ENCODE peak calls at places on chromosome 18, in nine cellular contexts. One of them, this sample, is unnamed.

GRCh38 chr18:78659748-78660147 is 319.9 kb upstream of the SALL3 start:
- DNase-seq in breast epithelium: no peak
- DNase-seq in A549: no peak
- DNase-seq in thyroid gland: peak
- DNase-seq in IMR-90: no peak
- DNase-seq in transverse colon: no peak
- DNase-seq in spleen: no peak
- DNase-seq in Peyer's patch: no peak
- DNase-seq in HCT116: no peak
- DNase-seq in this sample: peak

GRCh38 chr18:6431659-6432318 is 17.1 kb upstream of the L3MBTL4 start:
- DNase-seq in breast epithelium: no peak
- DNase-seq in A549: no peak
- DNase-seq in thyroid gland: no peak
- DNase-seq in IMR-90: no peak
- DNase-seq in transverse colon: no peak
- DNase-seq in spleen: no peak
- DNase-seq in Peyer's patch: no peak
- DNase-seq in HCT116: no peak
- DNase-seq in this sample: no peak

GRCh38 chr18:12702221-12703095 is at the start of the genes CEP76 and PSMG2:
- DNase-seq in breast epithelium: peak
- DNase-seq in A549: peak
- DNase-seq in thyroid gland: peak
- DNase-seq in IMR-90: peak
- DNase-seq in transverse colon: peak
- DNase-seq in spleen: peak
- DNase-seq in Peyer's patch: peak
- DNase-seq in HCT116: peak
- DNase-seq in this sample: peak

GRCh38 chr18:2914844-2915243 is 68.0 kb downstream of the EMILIN2 start:
- DNase-seq in breast epithelium: peak
- DNase-seq in A549: no peak
- DNase-seq in thyroid gland: no peak
- DNase-seq in IMR-90: peak
- DNase-seq in transverse colon: no peak
- DNase-seq in spleen: no peak
- DNase-seq in Peyer's patch: no peak
- DNase-seq in HCT116: no peak
- DNase-seq in this sample: no peak

GRCh38 chr18:42287047-42287446 is 332.0 kb downstream of the PIK3C3 start:
- DNase-seq in breast epithelium: no peak
- DNase-seq in A549: no peak
- DNase-seq in thyroid gland: no peak
- DNase-seq in IMR-90: no peak
- DNase-seq in transverse colon: no peak
- DNase-seq in spleen: no peak
- DNase-seq in Peyer's patch: no peak
- DNase-seq in HCT116: no peak
- DNase-seq in this sample: no peak

GRCh38 chr18:49966090-49966489 is 152.8 kb upstream of the ACAA2 start:
- DNase-seq in breast epithelium: no peak
- DNase-seq in A549: no peak
- DNase-seq in thyroid gland: no peak
- DNase-seq in IMR-90: no peak
- DNase-seq in transverse colon: no peak
- DNase-seq in spleen: no peak
- DNase-seq in Peyer's patch: no peak
- DNase-seq in HCT116: peak
- DNase-seq in this sample: no peak

GRCh38 chr18:73663581-73663980 is 484.1 kb downstream of the FBXO15 start:
- DNase-seq in breast epithelium: no peak
- DNase-seq in A549: no peak
- DNase-seq in thyroid gland: no peak
- DNase-seq in IMR-90: no peak
- DNase-seq in transverse colon: no peak
- DNase-seq in spleen: no peak
- DNase-seq in Peyer's patch: no peak
- DNase-seq in HCT116: no peak
- DNase-seq in this sample: no peak

GRCh38 chr18:3448845-3449701 is 899 bp upstream of the TGIF1 start:
- DNase-seq in breast epithelium: peak
- DNase-seq in A549: peak
- DNase-seq in thyroid gland: peak
- DNase-seq in IMR-90: peak
- DNase-seq in transverse colon: peak
- DNase-seq in spleen: peak
- DNase-seq in Peyer's patch: peak
- DNase-seq in HCT116: peak
- DNase-seq in this sample: peak

GRCh38 chr18:47953471-47953931 is 23.0 kb upstream of the SMAD2 start:
- DNase-seq in breast epithelium: no peak
- DNase-seq in A549: no peak
- DNase-seq in thyroid gland: peak
- DNase-seq in IMR-90: no peak
- DNase-seq in transverse colon: peak
- DNase-seq in spleen: no peak
- DNase-seq in Peyer's patch: peak
- DNase-seq in HCT116: no peak
- DNase-seq in this sample: peak

DNA sequence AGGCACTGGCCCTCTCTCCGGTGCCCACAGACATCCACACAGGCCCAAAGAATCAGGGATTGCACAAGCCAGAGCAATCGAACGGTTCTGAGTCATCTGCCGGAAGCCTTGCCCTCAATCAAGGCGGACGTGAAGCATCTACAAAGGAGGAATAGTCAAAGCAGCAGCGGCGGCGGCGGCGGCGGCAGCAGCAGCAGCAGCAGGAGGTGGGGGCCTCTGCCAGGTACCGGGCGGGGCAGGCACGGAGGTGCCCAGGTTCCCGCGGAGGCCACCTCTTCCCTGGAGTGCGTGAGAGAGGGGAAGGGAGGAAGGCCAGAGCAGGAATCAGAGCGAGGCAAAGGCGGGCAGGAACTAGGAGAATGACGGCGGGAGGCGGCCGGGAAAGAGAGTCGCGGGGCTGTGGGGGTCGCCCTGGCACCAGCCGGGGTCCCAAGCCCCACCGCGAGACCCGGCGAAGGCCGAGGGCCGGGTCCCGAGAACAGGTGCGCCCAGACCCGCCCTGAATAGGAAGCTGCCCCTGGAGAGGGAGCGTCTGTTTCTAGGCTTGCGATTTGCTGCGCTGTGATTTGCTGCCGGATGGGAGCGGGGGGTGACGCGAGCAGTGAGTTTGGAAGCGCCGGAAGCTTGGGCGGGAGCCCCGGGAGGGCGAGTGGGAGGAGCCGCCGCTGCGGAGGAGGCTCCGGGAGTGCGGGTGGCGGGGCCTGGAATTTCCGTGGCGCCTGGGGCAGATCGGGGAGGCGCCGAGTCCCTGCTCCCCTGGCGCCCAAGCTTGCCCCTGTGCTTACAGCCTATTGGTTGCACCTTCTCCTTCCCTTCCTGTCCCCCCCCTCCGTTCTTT is at the start of gene SERPINB8:
- DNase-seq in breast epithelium: peak
- DNase-seq in A549: peak
- DNase-seq in thyroid gland: peak
- DNase-seq in IMR-90: peak
- DNase-seq in transverse colon: peak
- DNase-seq in spleen: peak
- DNase-seq in Peyer's patch: peak
- DNase-seq in HCT116: peak
- DNase-seq in this sample: peak
- TF ChIP-seq POLR2A in breast epithelium: peak
- TF ChIP-seq POLR2A in A549: peak
- TF ChIP-seq POLR2A in thyroid gland: peak
- TF ChIP-seq POLR2A in IMR-90: peak
- TF ChIP-seq POLR2A in transverse colon: peak
- TF ChIP-seq POLR2A in spleen: no peak
- TF ChIP-seq POLR2A in Peyer's patch: peak
- TF ChIP-seq POLR2A in HCT116: peak
- TF ChIP-seq POLR2A in this sample: peak

DNA sequence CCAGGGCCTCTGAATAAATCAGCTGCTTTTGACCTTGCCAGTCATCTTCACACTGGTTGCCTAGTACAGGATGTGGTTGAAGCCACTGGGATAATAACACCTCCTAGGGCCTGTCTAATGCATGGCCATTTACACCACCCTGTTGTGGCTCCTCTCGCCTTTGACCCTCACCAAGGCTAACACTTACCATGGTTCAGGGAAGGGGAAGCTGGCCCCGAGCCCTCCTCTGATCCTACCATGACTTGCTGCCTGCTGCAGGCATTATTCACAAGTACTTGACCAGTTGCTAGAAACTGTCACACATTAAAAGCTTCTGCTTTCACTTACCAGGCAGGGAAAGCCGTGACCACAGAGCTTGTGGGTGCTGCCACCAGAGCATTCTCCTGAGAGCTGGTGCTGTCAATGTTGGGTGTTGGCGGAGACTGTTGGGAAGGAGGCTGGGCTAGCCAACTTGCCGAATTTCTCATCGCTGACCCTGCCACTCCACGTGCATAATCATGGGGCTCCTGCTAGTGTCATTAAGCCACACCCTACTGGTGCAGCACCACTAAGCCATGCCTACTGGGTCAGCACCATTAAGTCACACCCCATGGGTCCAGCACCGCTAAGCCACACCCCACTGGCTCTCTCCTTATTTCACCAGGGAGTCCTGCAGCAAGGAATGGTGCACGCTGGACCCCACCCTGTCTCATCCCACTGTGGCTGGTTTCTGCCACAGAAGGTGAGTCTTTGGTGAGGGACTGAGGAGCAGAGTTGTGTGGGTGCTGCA is 47.0 kb upstream of the TTC39C start:
- DNase-seq in breast epithelium: no peak
- DNase-seq in A549: no peak
- DNase-seq in thyroid gland: no peak
- DNase-seq in IMR-90: no peak
- DNase-seq in transverse colon: no peak
- DNase-seq in spleen: peak
- DNase-seq in Peyer's patch: peak
- DNase-seq in HCT116: no peak
- DNase-seq in this sample: no peak
- TF ChIP-seq POLR2A in breast epithelium: no peak
- TF ChIP-seq POLR2A in A549: no peak
- TF ChIP-seq POLR2A in thyroid gland: no peak
- TF ChIP-seq POLR2A in IMR-90: no peak
- TF ChIP-seq POLR2A in transverse colon: no peak
- TF ChIP-seq POLR2A in spleen: no peak
- TF ChIP-seq POLR2A in Peyer's patch: no peak
- TF ChIP-seq POLR2A in HCT116: no peak
- TF ChIP-seq POLR2A in this sample: no peak

DNA sequence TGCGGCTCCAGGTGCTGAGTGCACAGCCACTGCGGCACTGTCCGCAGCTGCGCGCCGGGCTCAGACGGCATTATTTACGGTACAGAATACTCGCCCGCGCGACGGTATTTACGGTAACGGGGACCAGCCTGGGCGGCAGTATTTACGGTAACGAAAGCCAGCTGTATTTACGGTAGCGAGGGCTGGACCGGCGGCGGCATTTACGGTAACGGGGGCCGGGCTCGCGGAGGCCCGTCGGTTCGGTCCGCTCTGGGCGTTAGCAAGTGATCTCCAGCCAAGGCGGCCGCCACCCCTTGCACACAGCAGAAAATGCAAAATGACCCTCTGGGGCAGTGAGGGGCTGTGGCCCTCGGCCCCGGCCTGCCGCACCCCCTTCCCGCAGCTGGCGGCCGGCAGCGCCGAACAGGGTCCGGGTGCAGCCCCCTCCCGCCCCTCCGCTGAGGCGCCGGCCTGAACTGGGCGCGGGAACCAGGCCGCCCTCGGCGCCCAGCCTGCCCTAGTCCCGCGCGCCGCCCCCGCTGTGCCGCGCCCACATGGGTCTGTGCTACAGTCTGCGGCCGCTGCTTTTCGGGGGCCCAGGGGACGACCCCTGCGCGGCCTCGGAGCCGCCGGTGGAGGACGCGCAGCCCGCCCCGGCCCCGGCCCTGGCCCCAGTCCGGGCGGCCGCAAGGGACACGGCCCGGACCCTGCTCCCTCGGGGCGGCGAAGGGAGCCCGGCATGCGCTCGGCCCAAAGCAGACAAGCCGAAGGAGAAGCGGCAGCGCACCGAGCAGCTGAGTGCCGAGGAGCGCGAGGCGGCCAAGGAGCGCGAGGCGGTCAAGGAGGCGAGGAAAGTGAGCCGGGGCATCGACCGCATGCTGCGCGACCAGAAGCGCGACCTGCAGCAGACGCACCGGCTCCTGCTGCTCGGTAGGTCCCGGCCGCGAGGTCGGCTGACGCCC is at the start of gene GNAL:
- DNase-seq in breast epithelium: peak
- DNase-seq in A549: peak
- DNase-seq in thyroid gland: peak
- DNase-seq in IMR-90: peak
- DNase-seq in transverse colon: peak
- DNase-seq in spleen: peak
- DNase-seq in Peyer's patch: peak
- DNase-seq in HCT116: peak
- DNase-seq in this sample: peak
- TF ChIP-seq POLR2A in breast epithelium: no peak
- TF ChIP-seq POLR2A in A549: no peak
- TF ChIP-seq POLR2A in thyroid gland: no peak
- TF ChIP-seq POLR2A in IMR-90: no peak
- TF ChIP-seq POLR2A in transverse colon: no peak
- TF ChIP-seq POLR2A in spleen: no peak
- TF ChIP-seq POLR2A in Peyer's patch: no peak
- TF ChIP-seq POLR2A in HCT116: no peak
- TF ChIP-seq POLR2A in this sample: peak

GRCh38 chr18:35241523-35241804 is 630 bp downstream of the ZNF397 start:
- DNase-seq in breast epithelium: no peak
- DNase-seq in A549: no peak
- DNase-seq in thyroid gland: no peak
- DNase-seq in IMR-90: no peak
- DNase-seq in transverse colon: no peak
- DNase-seq in spleen: no peak
- DNase-seq in Peyer's patch: no peak
- DNase-seq in HCT116: no peak
- DNase-seq in this sample: no peak

GRCh38 chr18:35244671-35245070 is 3.8 kb downstream of the ZNF397 start:
- DNase-seq in breast epithelium: no peak
- DNase-seq in A549: no peak
- DNase-seq in thyroid gland: no peak
- DNase-seq in IMR-90: no peak
- DNase-seq in transverse colon: no peak
- DNase-seq in spleen: no peak
- DNase-seq in Peyer's patch: no peak
- DNase-seq in HCT116: no peak
- DNase-seq in this sample: no peak

GRCh38 chr18:35239314-35239713 is 1.5 kb upstream of the ZNF397 start:
- DNase-seq in breast epithelium: no peak
- DNase-seq in A549: no peak
- DNase-seq in thyroid gland: no peak
- DNase-seq in IMR-90: no peak
- DNase-seq in transverse colon: no peak
- DNase-seq in spleen: no peak
- DNase-seq in Peyer's patch: no peak
- DNase-seq in HCT116: no peak
- DNase-seq in this sample: no peak

GRCh38 chr18:35242426-35242825 is 1.6 kb downstream of the ZNF397 start:
- DNase-seq in breast epithelium: no peak
- DNase-seq in A549: no peak
- DNase-seq in thyroid gland: no peak
- DNase-seq in IMR-90: no peak
- DNase-seq in transverse colon: no peak
- DNase-seq in spleen: no peak
- DNase-seq in Peyer's patch: no peak
- DNase-seq in HCT116: no peak
- DNase-seq in this sample: no peak

GRCh38 chr18:35240664-35241522 is at the start of gene ZNF397:
- DNase-seq in breast epithelium: peak
- DNase-seq in A549: peak
- DNase-seq in thyroid gland: peak
- DNase-seq in IMR-90: peak
- DNase-seq in transverse colon: peak
- DNase-seq in spleen: peak
- DNase-seq in Peyer's patch: peak
- DNase-seq in HCT116: peak
- DNase-seq in this sample: peak
- TF ChIP-seq POLR2A in breast epithelium: peak
- TF ChIP-seq POLR2A in A549: peak
- TF ChIP-seq POLR2A in thyroid gland: peak
- TF ChIP-seq POLR2A in IMR-90: peak
- TF ChIP-seq POLR2A in transverse colon: peak
- TF ChIP-seq POLR2A in spleen: peak
- TF ChIP-seq POLR2A in Peyer's patch: peak
- TF ChIP-seq POLR2A in HCT116: peak
- TF ChIP-seq POLR2A in this sample: peak

This sample was measured in prostate gland.